ENCODE peak calls at places on chromosomes 11 and 22, in five cellular contexts. Y, M, F, H and V are unnamed samples.

GRCh38 chr11:79054636-79055035 is 386.2 kb downstream of the TENM4 start:
- DNase-seq in Y (no peak), H (no peak), M (peak; percentile 87), F (no peak), V (no peak)

GRCh38 chr11:1825785-1826451 is 8.9 kb upstream of the SYT8 start:
- DNase-seq in F (no peak), H (no peak), M (no peak), Y (no peak), V (no peak)

GRCh38 chr22:46649176-46650077 is 29.2 kb downstream of the GRAMD4 start:
- DNase-seq in Y (peak; percentile 72), M (peak; percentile 95), F (no peak), H (peak; percentile 57), V (no peak)

GRCh38 chr22:49660794-49661781 is 166.6 kb downstream of the BRD1 start:
- DNase-seq in F (no peak), H (no peak), M (no peak), Y (no peak), V (no peak)

GRCh38 chr11:118918686-118919280 is 6.9 kb downstream of the BCL9L start:
- DNase-seq in H (peak; percentile 69), M (no peak), Y (no peak), F (no peak), V (no peak)

GRCh38 chr11:44456544-44457270 is 108.8 kb upstream of the CD82 start:
- DNase-seq in Y (no peak), H (no peak), F (no peak), M (no peak), V (peak; percentile 40)

GRCh38 chr11:94675788-94676187 is 92.4 kb upstream of the AMOTL1 start:
- DNase-seq in F (no peak), Y (no peak), M (no peak), H (no peak), V (no peak)

GRCh38 chr11:75583710-75584658 is 21.9 kb downstream of the SERPINH1 start:
- DNase-seq in F (peak; percentile 64), M (peak; percentile 78), Y (peak; percentile 78), H (peak; percentile 82), V (peak; percentile 65)

DNA sequence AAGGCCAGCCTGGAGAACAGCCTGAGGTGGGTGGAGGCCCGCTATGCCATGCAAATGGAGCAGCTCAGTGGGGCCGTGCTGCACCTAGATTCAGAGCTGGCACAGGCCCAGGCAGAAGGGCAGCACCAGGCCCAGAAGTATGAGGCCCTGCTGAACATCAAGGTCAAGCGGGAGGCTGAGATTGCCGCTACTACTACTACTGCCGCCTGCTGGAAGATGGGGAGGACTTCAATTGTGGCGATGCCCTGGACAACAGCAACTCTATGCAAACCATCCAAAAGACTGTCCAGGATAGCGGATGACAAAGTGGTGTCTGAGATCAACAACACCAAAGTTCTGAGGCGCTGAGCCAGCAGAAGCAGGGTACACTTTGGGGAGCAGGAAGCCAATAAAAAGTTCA is 3.1 kb upstream of the TMEM218 start:
- DNase-seq in F (no peak), H (no peak), Y (no peak), M (no peak), V (no peak)
- TF ChIP-seq CTCF in F (no peak), H (no peak), Y (no peak), M (no peak), V (no peak)

GRCh38 chr11:27842290-27842689 is 142.0 kb upstream of the BDNF start:
- DNase-seq in F (no peak), H (no peak), Y (no peak), M (no peak), V (no peak)
- H3K4me1 ChIP-seq in F (no peaks in the 10 kb centered on the region), H (no peaks in the 10 kb centered on the region), Y (no peaks in the 10 kb centered on the region), M (no peaks in the 10 kb centered on the region), V (no peaks in the 10 kb centered on the region)

GRCh38 chr11:71252782-71253730 is 679 bp upstream of the SHANK2 start:
- DNase-seq in F (no peak), H (no peak), Y (no peak), M (peak; percentile 41), V (peak; percentile 66)
- H3K4me3 ChIP-seq in F (peak overlapping the region; percentile 46), H (peak overlapping the region; percentile 12), Y (peak overlapping the region; percentile 40), M (peak overlapping the region; percentile 65), V (no peak overlapping the region)

GRCh38 chr22:37050913-37051628 is 471 bp upstream of the KCTD17 start:
- DNase-seq in H (no peak), F (no peak), M (no peak), Y (no peak), V (no peak)

GRCh38 chr22:37052386-37053309 is 1.1 kb downstream of the KCTD17 start:
- DNase-seq in F (no peak), H (peak; percentile 45), Y (no peak), M (no peak), V (no peak)

GRCh38 chr22:37054078-37054440 is 2.5 kb downstream of the KCTD17 start:
- DNase-seq in H (no peak), F (no peak), M (no peak), Y (no peak), V (no peak)

GRCh38 chr22:37053310-37054077 is 2.0 kb downstream of the KCTD17 start:
- DNase-seq in Y (peak; percentile 44), M (no peak), F (no peak), H (no peak), V (peak; percentile 29)

DNA sequence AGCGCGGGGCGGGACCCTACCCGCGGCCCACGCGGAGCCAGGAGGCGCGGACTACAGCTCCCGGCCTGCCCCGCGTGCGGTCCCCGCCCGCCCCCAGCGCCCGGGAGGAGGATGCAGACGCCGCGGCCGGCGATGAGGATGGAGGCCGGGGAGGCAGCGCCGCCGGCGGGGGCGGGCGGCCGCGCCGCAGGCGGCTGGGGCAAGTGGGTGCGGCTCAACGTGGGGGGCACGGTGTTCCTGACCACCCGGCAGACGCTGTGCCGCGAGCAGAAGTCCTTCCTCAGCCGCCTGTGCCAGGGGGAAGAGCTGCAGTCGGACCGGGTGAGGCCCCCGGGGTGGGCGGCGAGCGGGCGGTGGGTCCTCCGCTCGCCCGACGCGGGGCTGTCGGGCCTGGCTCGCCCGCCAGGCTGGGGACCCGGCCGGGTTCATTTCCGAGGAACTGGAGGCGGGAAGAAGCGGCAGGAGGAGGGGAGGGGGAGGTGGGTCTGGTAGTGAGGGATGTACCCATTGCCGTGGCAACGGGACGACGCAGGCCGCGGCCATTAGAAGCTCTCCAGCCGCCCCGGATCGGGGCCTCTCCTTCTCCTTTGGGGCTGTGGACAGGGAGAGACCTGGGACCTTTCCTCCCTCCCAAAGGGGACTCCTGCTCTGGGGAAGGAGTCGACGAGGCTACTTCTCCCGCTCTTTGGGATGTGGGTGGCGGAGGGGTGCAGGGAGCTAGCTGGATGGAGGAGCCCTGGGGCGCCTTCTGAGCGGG is at the start of gene KCTD17:
- DNase-seq in M (peak; percentile 60), Y (peak; percentile 65), F (peak; percentile 79), H (peak; percentile 75), V (peak; percentile 51)
- TF ChIP-seq CTCF in M (no peak), Y (no peak), F (no peak), H (no peak), V (no peak)

DNA sequence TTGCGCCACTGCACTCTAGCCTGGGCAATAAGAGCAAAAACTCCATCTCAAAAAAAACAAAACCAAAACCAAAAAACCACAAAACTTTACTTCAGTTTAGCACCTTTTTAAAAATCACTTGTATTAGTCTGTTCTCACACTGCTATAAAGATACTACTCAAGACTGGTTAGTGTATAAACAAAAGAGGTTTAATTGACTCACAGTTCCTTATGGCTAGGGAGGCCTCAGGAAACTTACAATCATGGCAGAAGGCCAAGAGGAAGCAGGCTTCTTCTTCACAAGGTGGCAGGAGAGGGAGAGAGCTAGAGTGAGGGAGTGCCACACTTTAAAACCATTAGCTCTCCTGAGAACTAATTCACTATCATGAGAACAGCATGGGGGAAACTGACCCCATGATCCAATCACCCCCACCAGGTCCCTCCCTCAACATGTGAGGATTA is 261.3 kb downstream of the TMEM135 start:
- DNase-seq in H (no peak), F (no peak), Y (no peak), M (no peak), V (no peak)
- H3K4me1 ChIP-seq in H (peaks cover 2% of the 10 kb centered on the region), F (no peaks in the 10 kb centered on the region), Y (no peaks in the 10 kb centered on the region), M (no peaks in the 10 kb centered on the region), V (no peaks in the 10 kb centered on the region)

GRCh38 chr11:122727101-122727929 is 71.8 kb downstream of the UBASH3B start:
- DNase-seq in M (no peak), H (no peak), Y (no peak), F (no peak), V (no peak)
- H3K4me3 ChIP-seq in M (peak overlapping the region; percentile 10), H (no peak overlapping the region), Y (peak overlapping the region; percentile 5), F (no peak overlapping the region), V (no peak overlapping the region)

GRCh38 chr11:71180694-71181466 is 71.5 kb downstream of the SHANK2 start:
- DNase-seq in H (no peak), M (no peak), Y (no peak), F (peak; percentile 6), V (no peak)
- TF ChIP-seq CTCF in H (no peak), M (no peak), Y (no peak), F (no peak), V (no peak)

GRCh38 chr22:36406721-36407120 is 19.0 kb upstream of the MYH9 start:
- DNase-seq in M (no peak), H (no peak), Y (no peak), F (no peak), V (peak; percentile 58)
- H3K4me1 ChIP-seq in M (no peaks in the 10 kb centered on the region), H (no peaks in the 10 kb centered on the region), Y (peaks cover 12% of the 10 kb centered on the region), F (peaks cover 5% of the 10 kb centered on the region), V (peaks cover 40% of the 10 kb centered on the region)

DNA sequence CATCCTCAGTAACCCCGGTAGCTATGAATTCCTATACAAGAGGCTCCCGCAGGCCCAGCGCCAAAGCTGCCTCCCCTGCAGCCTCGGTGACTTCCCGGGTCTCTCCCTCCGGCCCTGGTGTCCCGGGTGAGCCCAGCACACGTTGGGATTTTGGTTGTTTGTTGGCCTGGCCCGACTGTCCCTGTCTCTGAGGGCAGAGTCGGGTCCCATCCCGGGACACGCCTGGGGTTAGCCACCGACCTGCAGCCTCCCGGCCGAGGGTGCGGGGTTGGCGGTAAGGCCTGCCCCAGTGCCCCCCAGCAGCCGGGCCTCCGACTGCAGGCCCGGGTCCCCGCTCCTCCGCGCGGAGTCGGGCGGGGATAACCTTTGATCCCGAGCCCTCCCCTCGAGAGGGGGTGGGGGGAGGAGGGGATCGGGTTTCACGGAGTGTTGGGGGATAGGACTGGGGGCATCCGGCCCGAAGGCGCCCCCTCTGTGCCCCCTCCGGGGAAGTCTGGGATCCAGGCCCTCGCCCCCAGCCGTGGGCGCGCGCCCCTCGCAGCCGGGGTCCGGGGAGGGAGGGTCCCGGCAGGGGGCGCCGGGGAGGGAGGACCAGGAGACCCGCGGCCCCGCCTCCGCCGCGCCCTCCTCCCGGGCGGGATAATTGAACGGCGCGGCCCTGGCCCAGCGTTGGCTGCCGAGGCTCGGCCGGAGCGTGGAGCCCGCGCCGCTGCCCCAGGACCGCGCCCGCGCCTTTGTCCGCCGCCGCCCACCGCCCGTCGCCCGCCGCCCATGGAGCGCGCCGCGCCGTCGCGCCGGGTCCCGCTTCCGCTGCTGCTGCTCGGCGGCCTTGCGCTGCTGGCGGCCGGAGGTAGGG is at the start of gene FBLN1:
- DNase-seq in M (peak; percentile 69), Y (peak; percentile 53), F (no peak), H (peak; percentile 73), V (peak; percentile 35)
- H3K4me3 ChIP-seq in M (peak within 1 kb of the TSS; percentile 93), Y (peak within 1 kb of the TSS; percentile 62), F (peak within 1 kb of the TSS; percentile 40), H (peak within 1 kb of the TSS; percentile 60), V (peak within 1 kb of the TSS; percentile 25)